ENCODE peak calls at places on chromosomes 3 and 15, in six cellular contexts. T, Y, L, A, F and M are unnamed samples.

GRCh38 chr3:110810356-110810755 is 261.3 kb upstream of the NECTIN3 start:
- DNase-seq in T (no peak), Y (no peak), L (no peak), A (no peak), F (no peak), M (peak)

GRCh38 chr3:14816359-14816758 is 2.4 kb upstream of the FGD5 start:
- DNase-seq in T (no peak), Y (no peak), L (no peak), A (no peak), F (no peak), M (no peak)

GRCh38 chr3:146780251-146780650 is 175.1 kb upstream of the PLSCR5 start:
- DNase-seq in T (no peak), Y (no peak), L (no peak), A (peak), F (no peak), M (no peak)

GRCh38 chr3:61172684-61173083 is 78.6 kb downstream of the FHIT start:
- DNase-seq in T (no peak), Y (no peak), L (no peak), A (no peak), F (no peak), M (no peak)

GRCh38 chr3:39587113-39587512 is 119.6 kb downstream of the MOBP start:
- DNase-seq in T (no peak), Y (no peak), L (no peak), A (no peak), F (no peak), M (no peak)

GRCh38 chr3:120435621-120436020 is 15.2 kb downstream of the FSTL1 start:
- DNase-seq in T (no peak), Y (peak), L (no peak), A (no peak), F (peak), M (peak)

GRCh38 chr3:115165266-115165665 is 18.2 kb upstream of the ZBTB20 start:
- DNase-seq in T (no peak), Y (peak), L (no peak), A (no peak), F (no peak), M (no peak)

GRCh38 chr15:97902140-97902780 is 58.2 kb upstream of the ARRDC4 start:
- DNase-seq in T (no peak), Y (no peak), L (no peak), A (no peak), F (no peak), M (no peak)

GRCh38 chr3:113560845-113561623 is 28.7 kb downstream of the SIDT1 start:
- DNase-seq in T (no peak), Y (no peak), L (no peak), A (no peak), F (no peak), M (peak)

GRCh38 chr3:115279939-115280338 is 132.9 kb upstream of the ZBTB20 start:
- DNase-seq in T (no peak), Y (no peak), L (no peak), A (peak), F (no peak), M (no peak)

GRCh38 chr3:46968783-46969428 is 7.6 kb downstream of the CCDC12 start:
- DNase-seq in T (no peak), Y (no peak), L (no peak), A (peak), F (no peak), M (no peak)

GRCh38 chr3:138081371-138082084 is 33.9 kb downstream of the DZIP1L start:
- DNase-seq in T (no peak), Y (no peak), L (no peak), A (no peak), F (no peak), M (no peak)

GRCh38 chr3:23806322-23807160 is 786 bp downstream of the UBE2E1 start:
- DNase-seq in T (peak), Y (no peak), L (peak), A (peak), F (no peak), M (peak)

GRCh38 chr3:190281308-190282051 is 40.8 kb downstream of the CLDN1 start:
- DNase-seq in T (no peak), Y (no peak), L (no peak), A (peak), F (no peak), M (no peak)